ENCODE peak calls at places on chromosomes 1 and 21, in four cellular contexts. L, F, H and D are unnamed samples.

GRCh38 chr21:42097860-42098259 is 26.7 kb downstream of the UMODL1 start:
- DNase-seq in F (no peak), L (peak; percentile 83), H (no peak), D (no peak)

GRCh38 chr1:48829446-48829845 is 52.8 kb upstream of the BEND5 start:
- DNase-seq in L (no peak), F (no peak), H (no peak), D (no peak)

GRCh38 chr1:35210306-35211112 is 17.6 kb upstream of the SFPQ start:
- DNase-seq in H (no peak), L (no peak), F (no peak), D (no peak)

GRCh38 chr1:21911205-21912001 is 25.7 kb downstream of the HSPG2 start:
- DNase-seq in L (peak; percentile 51), H (no peak), F (no peak), D (no peak)

GRCh38 chr21:33024278-33025103 is 1.2 kb upstream of the OLIG2 start:
- DNase-seq in F (peak; percentile 43), H (no peak), L (no peak), D (no peak)

GRCh38 chr21:45432575-45433255 is 27.8 kb downstream of the COL18A1 start:
- DNase-seq in L (no peak), H (no peak), F (no peak), D (no peak)

GRCh38 chr1:14924012-14924452 is 229.5 kb upstream of the TMEM51 start:
- DNase-seq in H (no peak), L (peak; percentile 61), F (peak; percentile 89), D (peak; percentile 13)

GRCh38 chr1:240484804-240485441 is 127.0 kb downstream of the GREM2 start:
- DNase-seq in L (no peak), H (no peak), F (no peak), D (no peak)

GRCh38 chr1:234963904-234964702 is 164.5 kb downstream of the TOMM20 start:
- DNase-seq in L (no peak), F (no peak), H (no peak), D (no peak)

GRCh38 chr1:14156543-14156942 is 441.9 kb upstream of the KAZN start:
- DNase-seq in H (no peak), F (no peak), L (no peak), D (no peak)

GRCh38 chr1:206803221-206803730 is 31.0 kb upstream of the IL10 start:
- DNase-seq in L (no peak), H (peak; percentile 61), F (peak; percentile 78), D (peak; percentile 87)

GRCh38 chr1:232922475-232922874 is 27.9 kb upstream of the NTPCR start:
- DNase-seq in F (no peak), H (no peak), L (no peak), D (no peak)

GRCh38 chr21:15367061-15367626 is 302.3 kb upstream of the NRIP1 start:
- DNase-seq in F (no peak), L (no peak), H (no peak), D (no peak)

GRCh38 chr1:17089496-17089895 is 29.8 kb downstream of the PADI2 start:
- DNase-seq in H (no peak), L (no peak), F (no peak), D (no peak)

GRCh38 chr1:189657715-189658114 is 819.9 kb downstream of the BRINP3 start:
- DNase-seq in F (no peak), L (no peak), H (no peak), D (no peak)

GRCh38 chr1:77513839-77514763 is 168.4 kb downstream of the ZZZ3 start:
- DNase-seq in L (no peak), F (no peak), H (no peak), D (no peak)

GRCh38 chr1:59204001-59204400 is 92.9 kb upstream of the FGGY start:
- DNase-seq in L (peak; percentile 74), F (no peak), H (no peak), D (no peak)

GRCh38 chr1:10210841-10211804 is 753 bp downstream of the KIF1B start:
- DNase-seq in H (no peak), L (peak; percentile 98), F (peak; percentile 60), D (no peak)

GRCh38 chr1:61450454-61451213 is 274.3 kb downstream of the TM2D1 start:
- DNase-seq in L (no peak), F (no peak), H (no peak), D (no peak)

GRCh38 chr1:16978589-16979474 is 1.6 kb downstream of the MFAP2 start:
- DNase-seq in H (no peak), L (peak; percentile 83), F (no peak), D (no peak)

GRCh38 chr21:35932232-35932911 is 128.0 kb downstream of the SETD4 start:
- DNase-seq in H (no peak), F (peak; percentile 59), L (peak; percentile 61), D (no peak)

GRCh38 chr1:58149266-58149812 is 397.2 kb downstream of the OMA1 start:
- DNase-seq in F (no peak), H (no peak), L (no peak), D (no peak)

GRCh38 chr1:116868386-116868785 is 41.3 kb upstream of the PTGFRN start:
- DNase-seq in L (no peak), F (no peak), H (no peak), D (no peak)

GRCh38 chr1:32142446-32143301 is 34.8 kb downstream of the KPNA6 start:
- DNase-seq in F (no peak), L (peak; percentile 24), H (no peak), D (no peak)

GRCh38 chr1:84257617-84258016 is 43.9 kb upstream of the SAMD13 start:
- DNase-seq in H (no peak), L (no peak), F (no peak), D (no peak)